ENCODE peak calls at places on chromosomes 7 and 10, in four cellular contexts. H is WTC11, G is choroid plexus epithelial cell, I is stomach. B is an unnamed sample.

GRCh38 chr7:95059842-95060313 is 152.5 kb downstream of the PPP1R9A start:
- DNase-seq in H (no peak), G (peak), I (no peak), B (no peak)

GRCh38 chr7:17680943-17681351 is 259.3 kb downstream of the SNX13 start:
- DNase-seq in H (no peak), G (peak), I (no peak), B (no peak)

GRCh38 chr7:142808802-142809583 is 38.2 kb downstream of the PRSS2 start:
- DNase-seq in H (no peak), G (no peak), I (peak), B (no peak)

GRCh38 chr7:21352540-21353387 is 75.1 kb upstream of the SP4 start:
- DNase-seq in H (no peak), G (no peak), I (no peak), B (no peak)

GRCh38 chr10:72272689-72273409 is 875 bp upstream of the DDIT4 start:
- DNase-seq in H (peak), G (peak), I (peak), B (peak)

GRCh38 chr7:45662018-45662417 is 87.8 kb downstream of the ADCY1 start:
- DNase-seq in H (no peak), G (no peak), I (peak), B (no peak)

GRCh38 chr7:19373334-19373733 is 228.1 kb upstream of the FERD3L start:
- DNase-seq in H (no peak), G (no peak), I (no peak), B (no peak)

GRCh38 chr10:12473491-12473890 is 124.1 kb downstream of the CAMK1D start:
- DNase-seq in H (no peak), G (no peak), I (no peak), B (no peak)

GRCh38 chr10:97584060-97584797 is at the start of gene HOGA1:
- DNase-seq in H (peak), G (peak), I (no peak), B (no peak)

GRCh38 chr10:113704637-113705343 is 25.1 kb downstream of the CASP7 start:
- DNase-seq in H (no peak), G (peak), I (no peak), B (no peak)

GRCh38 chr10:92290076-92290836 is 622 bp downstream of the CPEB3 start:
- DNase-seq in H (no peak), G (peak), I (peak), B (no peak)

GRCh38 chr7:51075681-51076580 is 240.7 kb downstream of the COBL start:
- DNase-seq in H (no peak), G (no peak), I (no peak), B (no peak)

GRCh38 chr7:138980575-138981285 is 459 bp downstream of the KIAA1549 start:
- DNase-seq in H (peak), G (no peak), I (no peak), B (peak)

GRCh38 chr10:51960494-51960895 is 261.1 kb upstream of the CSTF2T start:
- DNase-seq in H (no peak), G (peak), I (no peak), B (no peak)

GRCh38 chr7:75532639-75533038 is 40.5 kb downstream of the SPDYE5 start:
- DNase-seq in H (no peak), G (no peak), I (no peak), B (no peak)

GRCh38 chr10:126156545-126156944 is 231.7 kb downstream of the ADAM12 start:
- DNase-seq in H (no peak), G (no peak), I (no peak), B (no peak)

GRCh38 chr10:6050801-6051445 is 11.2 kb downstream of the IL2RA start:
- DNase-seq in H (no peak), G (peak), I (peak), B (no peak)

GRCh38 chr10:89078729-89079672 is 88.4 kb downstream of the FAS start:
- DNase-seq in H (no peak), G (peak), I (no peak), B (no peak)

GRCh38 chr10:23192741-23193434 is 776 bp downstream of the PTF1A start:
- DNase-seq in H (peak), G (no peak), I (no peak), B (peak)

GRCh38 chr7:158595068-158595467 is 7.4 kb upstream of the PTPRN2 start:
- DNase-seq in H (no peak), G (peak), I (no peak), B (no peak)

GRCh38 chr7:11328309-11328708 is 354.6 kb downstream of the PHF14 start:
- DNase-seq in H (no peak), G (peak), I (no peak), B (no peak)

GRCh38 chr7:31540786-31541185 is 26.9 kb downstream of the ITPRID1 start:
- DNase-seq in H (no peak), G (no peak), I (no peak), B (no peak)

GRCh38 chr10:110057461-110057860 is 49.7 kb downstream of the ADD3 start:
- DNase-seq in H (no peak), G (no peak), I (no peak), B (no peak)

GRCh38 chr7:139992353-139993054 is 70.2 kb downstream of the PARP12 start:
- DNase-seq in H (no peak), G (no peak), I (no peak), B (no peak)

GRCh38 chr7:125663961-125664360 is 734.3 kb upstream of the POT1 start:
- DNase-seq in H (no peak), G (no peak), I (no peak), B (no peak)

GRCh38 chr10:103145860-103146466 is 47.1 kb downstream of the NT5C2 start:
- DNase-seq in H (no peak), G (peak), I (peak), B (no peak)

GRCh38 chr7:51620690-51621089 is 304.1 kb upstream of the COBL start:
- DNase-seq in H (peak), G (no peak), I (no peak), B (no peak)

GRCh38 chr10:74056081-74056818 is 58.3 kb downstream of the VCL start:
- DNase-seq in H (no peak), G (peak), I (no peak), B (no peak)

GRCh38 chr10:124554085-124554858 is 92.6 kb downstream of the LHPP start:
- DNase-seq in H (peak), G (no peak), I (no peak), B (no peak)

GRCh38 chr7:135377171-135377570 is 132.7 kb downstream of the CNOT4 start:
- DNase-seq in H (no peak), G (no peak), I (no peak), B (no peak)

GRCh38 chr10:4819707-4820106 is 6.3 kb upstream of the AKR1E2 start:
- DNase-seq in H (no peak), G (no peak), I (no peak), B (no peak)

GRCh38 chr7:43586251-43586900 is 3.5 kb downstream of the STK17A start:
- DNase-seq in H (no peak), G (peak), I (no peak), B (no peak)

GRCh38 chr10:29882766-29883165 is 176.6 kb downstream of the JCAD start:
- DNase-seq in H (no peak), G (no peak), I (no peak), B (no peak)

GRCh38 chr7:112120818-112121217 is 85.4 kb downstream of the DOCK4 start:
- DNase-seq in H (no peak), G (no peak), I (no peak), B (no peak)

GRCh38 chr7:22238354-22239311 is 118.3 kb downstream of the RAPGEF5 start:
- DNase-seq in H (no peak), G (peak), I (no peak), B (no peak)

GRCh38 chr10:74231375-74231774 is 80.4 kb downstream of the ADK start:
- DNase-seq in H (no peak), G (peak), I (no peak), B (no peak)

GRCh38 chr7:44100458-44101303 is 3.5 kb upstream of the AEBP1 start:
- DNase-seq in H (no peak), G (peak), I (no peak), B (no peak)

GRCh38 chr10:129942936-129943724 is 20.9 kb downstream of the EBF3 start:
- DNase-seq in H (no peak), G (no peak), I (peak), B (no peak)

GRCh38 chr10:5490032-5490431 is 9.3 kb downstream of the CALML5 start:
- DNase-seq in H (no peak), G (no peak), I (no peak), B (no peak)

GRCh38 chr10:110459600-110459999 is 38.1 kb upstream of the DUSP5 start:
- DNase-seq in H (no peak), G (no peak), I (no peak), B (no peak)

GRCh38 chr10:1360011-1360580 is 303.9 kb downstream of the WDR37 start:
- DNase-seq in H (peak), G (no peak), I (no peak), B (no peak)
- TF ChIP-seq CTCF in H (peak), G (no peak), I (no peak), B (peak)

GRCh38 chr7:77370606-77371005 is 45.5 kb downstream of the GSAP start:
- DNase-seq in H (no peak), G (no peak), I (no peak), B (no peak)

GRCh38 chr7:77367976-77368375 is 48.2 kb downstream of the GSAP start:
- DNase-seq in H (no peak), G (no peak), I (no peak), B (no peak)

DNA sequence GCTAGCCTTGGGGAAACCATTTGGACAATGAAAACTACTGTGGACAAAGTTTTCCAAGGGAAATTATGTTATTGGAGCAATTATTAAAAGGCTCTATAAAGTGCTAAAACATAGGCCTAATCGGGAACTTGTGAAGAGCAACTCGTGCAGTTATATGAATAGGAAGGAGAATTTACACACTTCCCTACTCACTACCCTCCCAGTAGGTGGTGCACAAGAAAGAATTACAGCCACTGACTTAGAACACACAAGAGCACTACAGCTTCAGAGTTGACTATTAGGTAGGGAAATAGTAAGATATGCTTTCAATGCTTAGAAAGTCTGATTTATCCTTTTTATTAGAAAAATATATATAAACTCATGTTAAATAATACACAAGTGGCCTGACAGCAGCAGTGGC is 47.2 kb downstream of the GSAP start:
- DNase-seq in H (no peak), G (peak), I (no peak), B (no peak)
- TF ChIP-seq CTCF in H (no peak), G (peak), I (no peak), B (no peak)

DNA sequence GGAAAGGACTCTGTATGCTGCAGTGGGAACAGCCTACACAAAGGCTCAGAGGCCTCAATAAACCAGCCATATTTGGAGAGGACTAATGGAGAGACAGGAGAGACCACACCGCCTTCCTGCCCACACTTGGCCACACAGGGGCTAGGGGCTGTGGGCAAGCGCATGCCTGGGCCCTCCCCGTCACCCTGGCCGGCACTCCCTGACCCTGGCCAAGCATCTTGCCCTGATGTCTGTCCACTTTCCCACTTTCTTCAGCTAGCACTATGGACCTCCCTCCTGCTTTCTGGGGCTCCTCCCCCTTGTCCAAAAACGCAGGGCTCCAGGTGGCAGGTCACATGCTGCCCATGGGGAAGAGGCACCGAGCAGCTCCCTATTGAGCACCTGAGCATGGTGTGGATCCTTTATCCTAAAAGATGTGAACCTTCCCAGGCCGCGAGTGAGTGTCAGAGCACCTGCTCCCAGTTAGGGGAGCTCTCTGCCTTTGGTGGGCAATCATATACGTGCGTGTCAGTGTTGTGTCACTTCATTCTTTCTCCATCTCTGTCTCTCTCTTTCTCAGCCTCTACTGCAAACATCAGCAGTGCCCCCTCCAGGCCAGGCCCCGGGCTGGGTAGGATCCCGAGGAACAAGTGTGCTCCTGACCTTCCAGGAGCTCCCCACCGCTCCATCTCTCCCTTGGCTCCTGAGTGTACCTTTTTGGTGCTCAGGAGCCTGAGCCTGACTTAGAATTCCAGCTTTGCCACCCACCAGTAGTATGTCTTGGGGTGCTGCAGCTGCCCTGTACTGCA is 74.0 kb downstream of the ZMIZ1 start:
- DNase-seq in H (no peak), G (no peak), I (no peak), B (no peak)
- TF ChIP-seq CTCF in H (no peak), G (peak), I (no peak), B (no peak)

DNA sequence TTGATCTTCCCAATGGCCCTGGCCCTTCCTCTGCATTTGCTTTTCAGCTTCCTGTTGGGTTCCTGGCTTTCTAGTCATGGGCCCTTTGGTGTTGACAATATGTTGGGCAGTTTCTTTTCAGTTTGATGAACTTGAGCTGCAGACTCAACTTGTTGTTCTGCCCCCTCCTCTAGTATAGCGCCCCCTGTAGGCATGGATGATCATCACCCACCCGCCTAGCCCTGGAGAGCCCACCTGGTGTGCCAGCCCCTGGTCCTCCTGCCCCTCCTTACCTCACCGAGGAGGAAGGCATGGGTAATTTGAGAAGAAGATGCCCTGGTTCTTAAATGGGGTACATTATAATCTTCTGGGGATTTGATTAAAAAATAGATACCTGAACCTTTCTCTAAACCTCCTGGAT is 271.2 kb downstream of the SNX10 start:
- DNase-seq in H (peak), G (no peak), I (no peak), B (no peak)
- TF ChIP-seq CTCF in H (peak), G (no peak), I (no peak), B (no peak)

B was measured in progenitor cell of endocrine pancreas.